ENCODE peak calls at places on chromosomes 6 and 20, in five cellular contexts. U, J, P, M and W are unnamed samples. For H3K27me3, the result is how much of the 10 kb centered on the place peaks cover.

GRCh38 chr6:34341481-34341971 is 50.9 kb downstream of the NUDT3 start:
- DNase-seq in U (peak), J (no peak), P (peak), M (no peak), W (no peak)

GRCh38 chr6:5855787-5856186 is 150.9 kb downstream of the NRN1 start:
- DNase-seq in U (no peak), J (no peak), P (no peak), M (no peak), W (no peak)

GRCh38 chr6:132552372-132552771 is at the start of gene TAAR8:
- DNase-seq in U (no peak), J (no peak), P (no peak), M (no peak), W (no peak)

GRCh38 chr6:36478051-36478526 is 35.3 kb downstream of the KCTD20 start:
- DNase-seq in U (no peak), J (no peak), P (no peak), M (no peak), W (no peak)

GRCh38 chr6:107690864-107691661 is 133.1 kb downstream of the SCML4 start:
- DNase-seq in U (no peak), J (no peak), P (peak), M (no peak), W (peak)

GRCh38 chr6:100466410-100467143 is 1.9 kb upstream of the SIM1 start:
- DNase-seq in U (no peak), J (no peak), P (no peak), M (no peak), W (no peak)

GRCh38 chr6:75178757-75179156 is 27.1 kb downstream of the COL12A1 start:
- DNase-seq in U (no peak), J (no peak), P (no peak), M (no peak), W (no peak)

GRCh38 chr6:8113260-8113659 is 10.9 kb upstream of the EEF1E1 start:
- DNase-seq in U (no peak), J (no peak), P (no peak), M (no peak), W (no peak)

GRCh38 chr6:3575166-3575565 is 118.3 kb upstream of the SLC22A23 start:
- DNase-seq in U (no peak), J (no peak), P (no peak), M (no peak), W (no peak)

GRCh38 chr6:170443151-170443662 is 109.9 kb downstream of the PSMB1 start:
- DNase-seq in U (peak), J (no peak), P (no peak), M (no peak), W (no peak)

GRCh38 chr6:89895273-89895874 is 1.1 kb downstream of the GJA10 start:
- DNase-seq in U (no peak), J (no peak), P (no peak), M (no peak), W (peak)

GRCh38 chr20:49851234-49851755 is 38.7 kb downstream of the SLC9A8 start:
- DNase-seq in U (no peak), J (no peak), P (no peak), M (no peak), W (no peak)

GRCh38 chr20:59020938-59021551 is 1.8 kb downstream of the TUBB1 start:
- DNase-seq in U (no peak), J (no peak), P (no peak), M (no peak), W (no peak)

GRCh38 chr6:147821266-147821665 is 312.8 kb downstream of the SAMD5 start:
- DNase-seq in U (no peak), J (no peak), P (no peak), M (no peak), W (no peak)

GRCh38 chr20:7497985-7498384 is 442.3 kb downstream of the HAO1 start:
- DNase-seq in U (no peak), J (no peak), P (no peak), M (no peak), W (no peak)

GRCh38 chr20:3081641-3082040 is 2.9 kb downstream of the AVP start:
- DNase-seq in U (no peak), J (no peak), P (no peak), M (no peak), W (no peak)
- H3K27me3 ChIP-seq in U (half or more), J (under half), P (under half), M (half or more), W (under half)

GRCh38 chr20:54345301-54345724 is 130.1 kb upstream of the DOK5 start:
- DNase-seq in U (no peak), J (peak), P (no peak), M (no peak), W (no peak)
- H3K4me3 ChIP-seq in U (no peak), J (no peak), P (no peak), M (no peak), W (no peak)

GRCh38 chr6:157229733-157230132 is 93.6 kb downstream of the TMEM242 start:
- DNase-seq in U (no peak), J (no peak), P (peak), M (peak), W (no peak)

GRCh38 chr6:157230971-157231370 is 92.3 kb downstream of the TMEM242 start:
- DNase-seq in U (no peak), J (no peak), P (peak), M (no peak), W (no peak)

GRCh38 chr6:157227202-157228166 is 95.8 kb downstream of the TMEM242 start:
- DNase-seq in U (no peak), J (no peak), P (peak), M (no peak), W (no peak)

GRCh38 chr6:157228421-157229218 is 94.7 kb downstream of the TMEM242 start:
- DNase-seq in U (no peak), J (no peak), P (peak), M (no peak), W (no peak)

DNA sequence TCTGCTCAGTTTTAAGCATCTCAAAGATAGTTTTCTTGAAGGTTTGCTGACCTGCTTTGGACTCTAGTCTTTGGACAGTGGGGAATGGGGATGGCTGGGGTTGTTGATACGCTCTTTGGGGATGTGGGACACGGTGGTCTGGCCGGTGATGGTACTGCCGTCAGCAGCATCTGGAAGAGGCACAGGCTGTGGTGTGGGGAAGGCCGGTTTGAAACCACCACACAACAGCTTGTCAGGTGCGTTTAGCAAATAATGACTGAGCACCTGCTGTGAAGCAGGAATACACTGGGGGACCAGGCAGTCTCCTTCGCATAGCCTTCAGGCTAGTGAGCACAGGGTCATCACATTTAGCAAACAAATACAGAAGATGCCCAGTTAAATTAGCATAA is 94.1 kb downstream of the TMEM242 start:
- DNase-seq in U (no peak), J (no peak), P (peak), M (no peak), W (no peak)
- TF ChIP-seq EP300 in U (no peak), J (no peak), P (no peak), M (no peak), W (no peak)

GRCh38 chr20:689947-690346 is 14.3 kb upstream of the SCRT2 start:
- DNase-seq in U (no peak), J (no peak), P (no peak), M (no peak), W (no peak)

GRCh38 chr20:688809-689208 is 13.2 kb upstream of the SCRT2 start:
- DNase-seq in U (no peak), J (no peak), P (no peak), M (no peak), W (no peak)

GRCh38 chr20:687468-688203 is 12.0 kb upstream of the SCRT2 start:
- DNase-seq in U (no peak), J (no peak), P (no peak), M (no peak), W (no peak)

GRCh38 chr20:692044-692443 is 16.4 kb upstream of the SCRT2 start:
- DNase-seq in U (no peak), J (no peak), P (no peak), M (no peak), W (no peak)

GRCh38 chr20:689348-689747 is 13.7 kb upstream of the SCRT2 start:
- DNase-seq in U (no peak), J (no peak), P (peak), M (no peak), W (no peak)
- H3K27me3 ChIP-seq in U (half or more), J (under half), P (under half), M (half or more), W (under half)

GRCh38 chr6:111487656-111488055 is 4.6 kb upstream of the REV3L start:
- DNase-seq in U (no peak), J (peak), P (no peak), M (no peak), W (no peak)
- H3K4me3 ChIP-seq in U (no peak), J (peak), P (no peak), M (no peak), W (no peak)

GRCh38 chr6:52551483-52552277 is 25.2 kb downstream of the TRAM2 start:
- DNase-seq in U (peak), J (no peak), P (peak), M (peak), W (peak)
- TF ChIP-seq EP300 in U (no peak), J (no peak), P (no peak), M (no peak), W (no peak)

GRCh38 chr20:54165014-54165413 is 8.8 kb downstream of the CYP24A1 start:
- DNase-seq in U (no peak), J (no peak), P (no peak), M (no peak), W (no peak)

GRCh38 chr20:54161008-54161820 is 12.6 kb downstream of the CYP24A1 start:
- DNase-seq in U (no peak), J (no peak), P (no peak), M (no peak), W (no peak)

GRCh38 chr20:54162378-54162777 is 11.4 kb downstream of the CYP24A1 start:
- DNase-seq in U (no peak), J (no peak), P (no peak), M (no peak), W (no peak)

GRCh38 chr20:54161821-54162149 is 12.0 kb downstream of the CYP24A1 start:
- DNase-seq in U (no peak), J (no peak), P (no peak), M (no peak), W (no peak)

GRCh38 chr20:54163402-54163801 is 10.4 kb downstream of the CYP24A1 start:
- DNase-seq in U (no peak), J (no peak), P (no peak), M (no peak), W (no peak)
- H3K27me3 ChIP-seq in U (half or more), J (under half), P (under half), M (under half), W (under half)

GRCh38 chr6:138555294-138555988 is 56.1 kb upstream of the NHSL1 start:
- DNase-seq in U (no peak), J (peak), P (no peak), M (no peak), W (no peak)
- H3K4me3 ChIP-seq in U (no peak), J (no peak), P (no peak), M (no peak), W (no peak)

DNA sequence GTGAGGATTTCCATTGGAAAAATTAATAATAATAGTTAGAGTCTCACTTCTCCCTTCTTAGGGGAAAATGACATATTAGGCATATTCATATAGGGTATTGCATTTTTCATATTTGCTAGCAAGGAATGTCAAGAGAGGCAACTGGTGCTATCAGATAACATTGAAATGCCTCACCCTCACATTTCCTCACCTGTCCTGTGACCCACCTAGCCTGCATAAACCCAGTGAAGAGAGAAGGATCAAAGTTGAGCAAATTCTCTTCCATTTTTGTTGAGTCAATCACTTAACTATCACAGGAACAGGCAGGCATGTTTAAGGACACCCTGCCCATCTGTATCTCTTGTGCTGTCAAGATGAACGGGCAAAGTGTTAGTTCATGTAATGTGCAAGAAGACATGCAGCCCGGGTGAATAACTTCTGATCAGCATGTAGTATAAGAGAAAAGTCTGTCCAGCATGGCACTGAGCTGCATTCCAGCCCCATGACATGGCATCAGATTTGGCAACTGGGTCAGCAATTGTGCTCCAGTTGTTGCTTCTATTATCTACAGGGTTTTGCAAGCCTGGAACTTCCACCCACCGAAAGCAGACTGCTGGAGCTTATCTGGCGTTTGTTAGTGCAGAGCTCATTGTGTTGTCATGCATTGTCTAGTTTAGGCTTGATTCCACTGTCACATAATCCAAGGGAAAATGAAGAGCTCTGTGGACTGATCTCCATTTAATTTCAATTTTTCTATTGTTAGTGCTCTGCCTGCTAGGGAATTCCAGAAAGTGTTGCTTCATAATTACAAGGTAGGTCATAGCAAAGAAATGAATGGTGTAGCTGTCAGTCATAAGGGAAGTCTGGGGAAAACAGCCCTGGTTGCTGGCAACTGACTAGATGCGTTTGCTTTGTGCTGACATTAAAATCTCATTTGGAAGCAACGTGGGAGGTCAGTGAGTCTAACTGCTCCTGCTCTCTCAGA is 138.4 kb upstream of the TNFAIP3 start:
- DNase-seq in U (no peak), J (no peak), P (no peak), M (no peak), W (no peak)
- TF ChIP-seq EP300 in U (no peak), J (no peak), P (no peak), M (no peak), W (no peak)